ENCODE peak calls at places on chromosome 15, in nine cellular contexts. X is upper lobe of right lung, K is heart left ventricle, H is ovary, U is RWPE1, S is Caco-2, O is mammary epithelial cell, C is cardiac muscle cell, J is astrocyte of the spinal cord. E is an unnamed sample.

GRCh38 chr15:38217181-38217580 is 35.5 kb upstream of the SPRED1 start:
- DNase-seq in X (no peak), K (no peak), H (no peak), U (peak), S (no peak), O (peak), C (no peak), J (peak), E (no peak)

GRCh38 chr15:41207687-41208448 is 22.7 kb downstream of the EXD1 start:
- DNase-seq in X (no peak), K (no peak), H (no peak), U (peak), S (no peak), O (peak), C (no peak), J (peak), E (no peak)

GRCh38 chr15:99566157-99566900 is 545 bp downstream of the MEF2A start:
- DNase-seq in X (peak), K (peak), H (peak), U (peak), S (no peak), O (peak), C (peak), J (peak), E (peak)

GRCh38 chr15:90105521-90105920 is 3.3 kb upstream of the IDH2 start:
- DNase-seq in X (no peak), K (no peak), H (no peak), U (no peak), S (no peak), O (no peak), C (no peak), J (no peak), E (no peak)

GRCh38 chr15:93166675-93167074 is 77.7 kb upstream of the RGMA start:
- DNase-seq in X (no peak), K (no peak), H (no peak), U (no peak), S (no peak), O (no peak), C (no peak), J (no peak), E (no peak)

GRCh38 chr15:92439311-92439710 is 45.6 kb downstream of the ST8SIA2 start:
- DNase-seq in X (no peak), K (no peak), H (no peak), U (no peak), S (no peak), O (no peak), C (no peak), J (no peak), E (no peak)

GRCh38 chr15:39720721-39721611 is 61.7 kb downstream of the FSIP1 start:
- DNase-seq in X (no peak), K (no peak), H (no peak), U (peak), S (peak), O (peak), C (no peak), J (peak), E (no peak)

GRCh38 chr15:22735781-22736180 is 50.7 kb upstream of the NIPA1 start:
- DNase-seq in X (no peak), K (no peak), H (no peak), U (no peak), S (no peak), O (no peak), C (no peak), J (peak), E (no peak)

GRCh38 chr15:70376929-70377691 is 279.4 kb upstream of the TLE3 start:
- DNase-seq in X (peak), K (peak), H (peak), U (peak), S (no peak), O (peak), C (peak), J (peak), E (no peak)

GRCh38 chr15:70604671-70605070 is 158.7 kb downstream of the UACA start:
- DNase-seq in X (no peak), K (no peak), H (peak), U (no peak), S (no peak), O (peak), C (peak), J (peak), E (no peak)

GRCh38 chr15:90638963-90639362 is 78.2 kb upstream of the BLM start:
- DNase-seq in X (no peak), K (no peak), H (no peak), U (no peak), S (no peak), O (no peak), C (no peak), J (no peak), E (no peak)

GRCh38 chr15:31301687-31301990 is 25.0 kb upstream of the KLF13 start:
- DNase-seq in X (no peak), K (no peak), H (no peak), U (no peak), S (no peak), O (no peak), C (no peak), J (no peak), E (no peak)

GRCh38 chr15:50241684-50242450 is 23.7 kb downstream of the HDC start:
- DNase-seq in X (no peak), K (no peak), H (no peak), U (no peak), S (no peak), O (peak), C (no peak), J (no peak), E (no peak)

GRCh38 chr15:63893866-63894661 is 60.3 kb upstream of the HERC1 start:
- DNase-seq in X (peak), K (no peak), H (no peak), U (no peak), S (no peak), O (no peak), C (no peak), J (no peak), E (no peak)

GRCh38 chr15:67127925-67128324 is 62.5 kb downstream of the SMAD3 start:
- DNase-seq in X (no peak), K (no peak), H (no peak), U (peak), S (no peak), O (peak), C (no peak), J (peak), E (no peak)

GRCh38 chr15:74523982-74524381 is 17.0 kb upstream of the ARID3B start:
- DNase-seq in X (no peak), K (no peak), H (no peak), U (peak), S (no peak), O (peak), C (no peak), J (no peak), E (no peak)

GRCh38 chr15:64897345-64897985 is 14.2 kb upstream of the ANKDD1A start:
- DNase-seq in X (peak), K (peak), H (peak), U (peak), S (no peak), O (peak), C (no peak), J (peak), E (no peak)

GRCh38 chr15:38440353-38441129 is 13.4 kb upstream of the FAM98B start:
- DNase-seq in X (no peak), K (peak), H (no peak), U (peak), S (peak), O (peak), C (peak), J (peak), E (peak)

GRCh38 chr15:25435474-25436243 is 3.2 kb downstream of the UBE3A start:
- DNase-seq in X (no peak), K (no peak), H (no peak), U (no peak), S (no peak), O (no peak), C (no peak), J (no peak), E (no peak)

GRCh38 chr15:95362306-95362705 is 968.2 kb upstream of the NR2F2 start:
- DNase-seq in X (no peak), K (no peak), H (no peak), U (no peak), S (no peak), O (no peak), C (no peak), J (no peak), E (no peak)

GRCh38 chr15:40103124-40103858 is 5.4 kb downstream of the BMF start:
- DNase-seq in X (peak), K (peak), H (peak), U (peak), S (peak), O (peak), C (peak), J (peak), E (no peak)

GRCh38 chr15:59268980-59269472 is 62.4 kb downstream of the LDHAL6B start:
- DNase-seq in X (no peak), K (no peak), H (no peak), U (peak), S (no peak), O (peak), C (no peak), J (no peak), E (no peak)

GRCh38 chr15:99983894-99984293 is 250.7 kb upstream of the LYSMD4 start:
- DNase-seq in X (no peak), K (no peak), H (no peak), U (no peak), S (no peak), O (no peak), C (no peak), J (no peak), E (no peak)

GRCh38 chr15:58491499-58492202 is 59.9 kb downstream of the LIPC start:
- DNase-seq in X (no peak), K (no peak), H (no peak), U (no peak), S (no peak), O (no peak), C (no peak), J (no peak), E (no peak)

GRCh38 chr15:33107950-33108349 is 86.6 kb downstream of the FMN1 start:
- DNase-seq in X (no peak), K (no peak), H (no peak), U (no peak), S (no peak), O (peak), C (no peak), J (no peak), E (no peak)

GRCh38 chr15:69129026-69129385 is 31.4 kb upstream of the GLCE start:
- DNase-seq in X (no peak), K (no peak), H (no peak), U (no peak), S (no peak), O (no peak), C (no peak), J (no peak), E (no peak)

GRCh38 chr15:30991301-30992072 is at the start of gene MTMR10:
- DNase-seq in X (peak), K (peak), H (peak), U (peak), S (peak), O (peak), C (peak), J (peak), E (peak)

GRCh38 chr15:90914240-90915080 is 11.4 kb downstream of the MAN2A2 start:
- DNase-seq in X (peak), K (peak), H (no peak), U (no peak), S (no peak), O (no peak), C (no peak), J (no peak), E (no peak)

GRCh38 chr15:29133791-29134190 is 135.8 kb downstream of the NSMCE3 start:
- DNase-seq in X (no peak), K (no peak), H (no peak), U (no peak), S (no peak), O (no peak), C (no peak), J (no peak), E (no peak)

GRCh38 chr15:67189326-67190051 is 65.0 kb downstream of the AAGAB start:
- DNase-seq in X (no peak), K (peak), H (peak), U (no peak), S (no peak), O (no peak), C (no peak), J (no peak), E (no peak)

GRCh38 chr15:92618121-92618520 is 37.5 kb downstream of the FAM174B start:
- DNase-seq in X (peak), K (peak), H (peak), U (no peak), S (no peak), O (no peak), C (no peak), J (no peak), E (no peak)

GRCh38 chr15:75202251-75203016 is 752 bp downstream of the C15orf39 start:
- DNase-seq in X (peak), K (peak), H (peak), U (peak), S (peak), O (peak), C (peak), J (peak), E (peak)

GRCh38 chr15:69093127-69093526 is 67.3 kb upstream of the GLCE start:
- DNase-seq in X (no peak), K (peak), H (no peak), U (no peak), S (no peak), O (no peak), C (no peak), J (peak), E (no peak)

GRCh38 chr15:77921664-77922063 is 155.8 kb downstream of the TBC1D2B start:
- DNase-seq in X (peak), K (no peak), H (no peak), U (no peak), S (no peak), O (no peak), C (no peak), J (no peak), E (no peak)

GRCh38 chr15:80090041-80090440 is 30.6 kb downstream of the ZFAND6 start:
- DNase-seq in X (no peak), K (no peak), H (no peak), U (no peak), S (no peak), O (no peak), C (no peak), J (no peak), E (no peak)

GRCh38 chr15:80093854-80094418 is 34.5 kb downstream of the ZFAND6 start:
- DNase-seq in X (peak), K (peak), H (peak), U (peak), S (no peak), O (peak), C (peak), J (no peak), E (no peak)

GRCh38 chr15:80095511-80095910 is 36.0 kb downstream of the ZFAND6 start:
- DNase-seq in X (no peak), K (no peak), H (no peak), U (no peak), S (no peak), O (no peak), C (no peak), J (no peak), E (no peak)

GRCh38 chr15:80087104-80087503 is 27.6 kb downstream of the ZFAND6 start:
- DNase-seq in X (no peak), K (no peak), H (no peak), U (no peak), S (no peak), O (no peak), C (no peak), J (no peak), E (no peak)

GRCh38 chr15:80090879-80091503 is 31.5 kb downstream of the ZFAND6 start:
- DNase-seq in X (no peak), K (no peak), H (no peak), U (no peak), S (no peak), O (no peak), C (no peak), J (no peak), E (no peak)
- TF ChIP-seq CTCF in X (peak), K (no peak), H (no peak), U (peak), S (peak), O (peak), C (peak), J (peak), E (peak)

DNA sequence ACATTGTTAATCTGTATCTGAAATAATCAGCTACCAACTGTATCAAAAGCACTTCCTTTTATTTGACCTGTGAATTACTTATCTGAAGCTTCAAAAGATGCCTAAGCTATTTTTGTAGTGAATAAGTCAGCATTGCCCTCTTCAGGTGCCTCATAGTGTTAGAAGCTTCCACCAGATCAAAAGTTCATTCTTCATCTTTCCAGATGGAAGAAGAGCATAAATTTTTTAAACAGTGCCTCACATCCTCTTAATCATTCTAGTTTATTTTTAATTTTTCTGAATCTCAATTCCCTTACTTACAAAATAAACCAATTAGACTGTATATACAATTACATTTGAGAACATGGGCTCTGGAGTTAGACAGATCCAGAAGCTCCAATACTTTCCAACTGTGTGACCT is 65.0 kb downstream of the MYO5A start:
- DNase-seq in X (no peak), K (no peak), H (no peak), U (no peak), S (no peak), O (peak), C (no peak), J (no peak), E (no peak)
- TF ChIP-seq CTCF in X (no peak), K (no peak), H (no peak), U (peak), S (no peak), O (no peak), C (no peak), J (peak), E (peak)

GRCh38 chr15:84760219-84760618 is 11.8 kb downstream of the ZNF592 start:
- DNase-seq in X (no peak), K (no peak), H (no peak), U (no peak), S (no peak), O (no peak), C (no peak), J (no peak), E (no peak)

GRCh38 chr15:84752700-84753099 is 4.3 kb downstream of the ZNF592 start:
- DNase-seq in X (no peak), K (no peak), H (no peak), U (no peak), S (no peak), O (no peak), C (no peak), J (peak), E (no peak)

GRCh38 chr15:84759018-84759417 is 10.6 kb downstream of the ZNF592 start:
- DNase-seq in X (no peak), K (no peak), H (no peak), U (no peak), S (no peak), O (no peak), C (no peak), J (no peak), E (no peak)

GRCh38 chr15:84752195-84752594 is 3.8 kb downstream of the ZNF592 start:
- DNase-seq in X (no peak), K (no peak), H (no peak), U (no peak), S (no peak), O (no peak), C (no peak), J (no peak), E (no peak)

GRCh38 chr15:84755736-84756527 is 7.5 kb downstream of the ZNF592 start:
- DNase-seq in X (no peak), K (no peak), H (no peak), U (no peak), S (no peak), O (peak), C (no peak), J (no peak), E (no peak)
- TF ChIP-seq CTCF in X (no peak), K (no peak), H (no peak), U (no peak), S (no peak), O (no peak), C (no peak), J (no peak), E (no peak)

DNA sequence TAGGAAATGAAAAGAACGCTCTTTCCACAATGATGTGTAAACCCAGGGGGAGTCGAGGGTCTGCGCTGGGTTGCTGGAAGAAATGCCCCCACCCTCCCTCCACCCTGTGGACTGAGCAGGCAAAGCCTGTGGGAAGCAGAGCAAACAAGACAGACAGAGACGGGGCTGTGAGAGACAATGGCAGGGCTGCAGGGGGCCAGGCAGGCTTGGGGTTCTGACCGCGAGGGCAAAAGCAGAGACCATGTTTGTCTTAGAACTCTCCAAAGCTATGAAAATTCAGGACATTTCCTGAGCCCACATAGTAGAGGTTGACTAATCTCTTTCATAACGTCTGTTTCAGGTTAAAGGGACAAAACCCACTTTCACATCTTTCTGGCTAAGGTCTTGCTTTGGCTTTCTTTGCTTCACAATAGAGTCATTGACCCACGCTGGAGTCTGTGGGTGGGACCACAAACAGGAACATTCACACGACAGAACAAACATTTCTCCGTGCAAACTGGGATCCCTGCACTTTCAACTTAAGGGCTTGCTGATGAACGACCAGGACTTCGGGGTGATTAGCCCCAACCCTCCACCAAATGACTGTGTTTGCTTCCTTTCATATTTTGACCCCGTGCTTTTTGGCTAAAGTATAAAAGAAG is 156.0 kb upstream of the TPM1 start:
- DNase-seq in X (no peak), K (no peak), H (peak), U (no peak), S (no peak), O (peak), C (no peak), J (peak), E (no peak)
- TF ChIP-seq CTCF in X (no peak), K (no peak), H (no peak), U (no peak), S (no peak), O (no peak), C (no peak), J (no peak), E (no peak)

GRCh38 chr15:72033711-72034110 is 84.2 kb downstream of the MYO9A start:
- DNase-seq in X (no peak), K (no peak), H (no peak), U (no peak), S (no peak), O (no peak), C (no peak), J (peak), E (no peak)

GRCh38 chr15:72033285-72033684 is 84.7 kb downstream of the MYO9A start:
- DNase-seq in X (no peak), K (no peak), H (no peak), U (no peak), S (no peak), O (no peak), C (no peak), J (no peak), E (no peak)

GRCh38 chr15:72034859-72035650 is 82.9 kb downstream of the MYO9A start:
- DNase-seq in X (no peak), K (no peak), H (no peak), U (no peak), S (no peak), O (no peak), C (no peak), J (no peak), E (no peak)

GRCh38 chr15:72034351-72034750 is 83.6 kb downstream of the MYO9A start:
- DNase-seq in X (no peak), K (no peak), H (no peak), U (no peak), S (no peak), O (no peak), C (no peak), J (no peak), E (no peak)

GRCh38 chr15:72037321-72037720 is 80.6 kb downstream of the MYO9A start:
- DNase-seq in X (no peak), K (no peak), H (no peak), U (no peak), S (no peak), O (peak), C (no peak), J (peak), E (no peak)
- TF ChIP-seq CTCF in X (no peak), K (no peak), H (no peak), U (no peak), S (no peak), O (no peak), C (no peak), J (no peak), E (no peak)

E was measured in CD8-positive, alpha-beta T cell.